ENCODE peak calls at places on chromosomes 2 and 18, in four cellular contexts. I is cardiac muscle cell, O is Peyer's patch, V is endodermal cell. T is an unnamed sample.
A peak's percentile ranks its signal among the peaks of the same experiment; 100 is the strongest.

GRCh38 chr2:25029183-25029554 is 12.7 kb upstream of the EFR3B start:
- DNase-seq in I (no peak), V (no peak), O (no peak), T (no peak)

GRCh38 chr18:3903341-3903740 is 453.4 kb downstream of the TGIF1 start:
- DNase-seq in I (no peak), V (no peak), O (no peak), T (no peak)

GRCh38 chr2:62787381-62787780 is 81.9 kb downstream of the EHBP1 start:
- DNase-seq in I (peak; percentile 49), V (no peak), O (no peak), T (peak; percentile 46)

GRCh38 chr2:121038431-121038830 is 246.6 kb downstream of the TFCP2L1 start:
- DNase-seq in O (no peak), I (no peak), V (peak; percentile 35), T (no peak)

GRCh38 chr2:141105763-141106162 is 1025.1 kb downstream of the LRP1B start:
- DNase-seq in V (no peak), O (no peak), I (no peak), T (no peak)

GRCh38 chr2:120466704-120467054 is 120.7 kb downstream of the INHBB start:
- DNase-seq in I (no peak), O (no peak), V (no peak), T (no peak)

GRCh38 chr2:241967745-241968144 is 98.2 kb downstream of the RTP5 start:
- DNase-seq in O (peak; percentile 68), I (no peak), V (no peak), T (no peak)

GRCh38 chr2:20185176-20186022 is 39.5 kb downstream of the SDC1 start:
- DNase-seq in I (no peak), V (peak; percentile 69), O (no peak), T (peak; percentile 54)

GRCh38 chr18:55859116-55859515 is 271.1 kb upstream of the TCF4 start:
- DNase-seq in V (no peak), I (no peak), O (no peak), T (no peak)

GRCh38 chr2:78541451-78542267 is 483.8 kb upstream of the REG3G start:
- DNase-seq in V (peak; percentile 91), I (no peak), O (no peak), T (peak; percentile 19)

GRCh38 chr18:650428-650858 is 7.0 kb upstream of the TYMS start:
- DNase-seq in O (no peak), V (no peak), I (no peak), T (no peak)

GRCh38 chr2:158998486-158999248 is 30.2 kb downstream of the TANC1 start:
- DNase-seq in O (no peak), V (no peak), I (no peak), T (no peak)

GRCh38 chr2:47072728-47073191 is 82.3 kb downstream of the STPG4 start:
- DNase-seq in V (no peak), O (peak; percentile 49), I (no peak), T (no peak)

GRCh38 chr18:55275042-55275897 is 312.7 kb downstream of the TCF4 start:
- DNase-seq in O (no peak), V (no peak), I (no peak), T (peak; percentile 13)

GRCh38 chr2:46025683-46026082 is 271.5 kb upstream of the EPAS1 start:
- DNase-seq in O (no peak), I (no peak), V (peak; percentile 17), T (no peak)

GRCh38 chr18:48576454-48576766 is 37.6 kb downstream of the CTIF start:
- DNase-seq in V (no peak), I (no peak), O (no peak), T (no peak)

GRCh38 chr2:202642567-202642966 is 7.8 kb downstream of the FAM117B start:
- DNase-seq in O (no peak), I (no peak), V (no peak), T (peak; percentile 53)

GRCh38 chr2:114082731-114083433 is 193.0 kb downstream of the ACTR3 start:
- DNase-seq in I (no peak), V (no peak), O (no peak), T (peak; percentile 28)

GRCh38 chr2:224357098-224357901 is 44.6 kb downstream of the FAM124B start:
- DNase-seq in I (peak; percentile 60), V (peak; percentile 82), O (peak; percentile 38), T (peak; percentile 71)

GRCh38 chr2:157246212-157247067 is 11.1 kb upstream of the GALNT5 start:
- DNase-seq in V (peak; percentile 73), O (no peak), I (no peak), T (peak; percentile 30)

GRCh38 chr18:46019956-46020355 is 52.1 kb downstream of the PSTPIP2 start:
- DNase-seq in I (no peak), V (no peak), O (no peak), T (no peak)

GRCh38 chr2:239321596-239322413 is 79.0 kb downstream of the HDAC4 start:
- DNase-seq in V (peak; percentile 40), I (no peak), O (peak; percentile 16), T (no peak)

GRCh38 chr2:29688429-29688828 is 233.0 kb downstream of the ALK start:
- DNase-seq in I (no peak), O (no peak), V (no peak), T (no peak)

GRCh38 chr18:8890957-8891464 is 185.7 kb downstream of the MTCL1 start:
- DNase-seq in V (peak; percentile 80), I (no peak), O (no peak), T (peak; percentile 90)

GRCh38 chr2:151808258-151809072 is 19.8 kb downstream of the ARL5A start:
- DNase-seq in V (no peak), I (no peak), O (no peak), T (peak; percentile 39)

GRCh38 chr2:174145827-174146226 is 102.5 kb downstream of the OLA1 start:
- DNase-seq in I (peak; percentile 19), O (no peak), V (peak; percentile 66), T (peak; percentile 10)

GRCh38 chr2:21118302-21118920 is 5.4 kb upstream of the TDRD15 start:
- DNase-seq in V (peak; percentile 77), I (peak; percentile 13), O (no peak), T (peak; percentile 69)

GRCh38 chr2:66581461-66582363 is 146.8 kb downstream of the MEIS1 start:
- DNase-seq in I (peak; percentile 61), V (peak; percentile 83), O (no peak), T (no peak)

GRCh38 chr2:217065695-217066405 is 206.0 kb upstream of the TNP1 start:
- DNase-seq in O (no peak), I (no peak), V (no peak), T (no peak)

GRCh38 chr2:114160263-114161001 is 270.5 kb downstream of the ACTR3 start:
- DNase-seq in V (no peak), I (no peak), O (no peak), T (peak; percentile 91)

GRCh38 chr2:66070717-66071602 is 364.0 kb upstream of the MEIS1 start:
- DNase-seq in V (no peak), I (no peak), O (no peak), T (no peak)

GRCh38 chr18:40109251-40110049 is 1845.6 kb upstream of the PIK3C3 start:
- DNase-seq in I (no peak), V (no peak), O (no peak), T (no peak)

GRCh38 chr2:133497261-133497893 is 70.9 kb downstream of the NCKAP5 start:
- DNase-seq in V (peak; percentile 69), O (no peak), I (peak; percentile 2), T (no peak)
- H3K27ac ChIP-seq in V (peak overlapping the region; percentile 19), O (no peak overlapping the region), I (no peak overlapping the region), T (no peak overlapping the region)

GRCh38 chr18:10234281-10234680 is 220.2 kb upstream of the APCDD1 start:
- DNase-seq in V (no peak), I (no peak), O (no peak), T (no peak)

GRCh38 chr18:10233082-10233875 is 221.2 kb upstream of the APCDD1 start:
- DNase-seq in O (no peak), V (no peak), I (no peak), T (no peak)

GRCh38 chr18:10232062-10232461 is 222.4 kb upstream of the APCDD1 start:
- DNase-seq in O (no peak), I (no peak), V (no peak), T (no peak)

GRCh38 chr18:10235553-10235952 is 218.9 kb upstream of the APCDD1 start:
- DNase-seq in I (no peak), O (no peak), V (no peak), T (no peak)

GRCh38 chr18:10234912-10235439 is 219.5 kb upstream of the APCDD1 start:
- DNase-seq in O (no peak), I (peak; percentile 35), V (no peak), T (no peak)
- H3K27ac ChIP-seq in O (peak overlapping the region; percentile 4), I (no peak overlapping the region), V (no peak overlapping the region), T (no peak overlapping the region)

GRCh38 chr2:100855084-100855483 is 35.1 kb downstream of the NPAS2 start:
- DNase-seq in I (no peak), O (no peak), V (no peak), T (no peak)

GRCh38 chr2:100859902-100860301 is 40.0 kb downstream of the NPAS2 start:
- DNase-seq in V (no peak), O (no peak), I (no peak), T (no peak)

GRCh38 chr2:100857341-100857740 is 37.4 kb downstream of the NPAS2 start:
- DNase-seq in V (no peak), O (no peak), I (no peak), T (no peak)

GRCh38 chr2:100856732-100857131 is 36.8 kb downstream of the NPAS2 start:
- DNase-seq in V (no peak), O (no peak), I (no peak), T (peak; percentile 88)

GRCh38 chr2:100857915-100858314 is 38.0 kb downstream of the NPAS2 start:
- DNase-seq in O (no peak), V (no peak), I (no peak), T (no peak)
- H3K27ac ChIP-seq in O (no peak overlapping the region), V (no peak overlapping the region), I (no peak overlapping the region), T (no peak overlapping the region)

GRCh38 chr18:59902993-59903610 is 3.3 kb downstream of the PMAIP1 start:
- DNase-seq in I (no peak), V (no peak), O (no peak), T (no peak)
- H3K27ac ChIP-seq in I (no peak overlapping the region), V (no peak overlapping the region), O (no peak overlapping the region), T (no peak overlapping the region)

GRCh38 chr18:11951390-11951851 is 29.9 kb upstream of the IMPA2 start:
- DNase-seq in I (peak; percentile 18), V (peak; percentile 79), O (no peak), T (no peak)

GRCh38 chr18:11957636-11958035 is 23.7 kb upstream of the IMPA2 start:
- DNase-seq in I (no peak), V (no peak), O (no peak), T (no peak)

GRCh38 chr18:11956371-11957308 is 24.7 kb upstream of the IMPA2 start:
- DNase-seq in I (no peak), V (peak; percentile 83), O (no peak), T (no peak)

GRCh38 chr18:11953113-11953512 is 28.2 kb upstream of the IMPA2 start:
- DNase-seq in I (no peak), O (no peak), V (no peak), T (no peak)

DNA sequence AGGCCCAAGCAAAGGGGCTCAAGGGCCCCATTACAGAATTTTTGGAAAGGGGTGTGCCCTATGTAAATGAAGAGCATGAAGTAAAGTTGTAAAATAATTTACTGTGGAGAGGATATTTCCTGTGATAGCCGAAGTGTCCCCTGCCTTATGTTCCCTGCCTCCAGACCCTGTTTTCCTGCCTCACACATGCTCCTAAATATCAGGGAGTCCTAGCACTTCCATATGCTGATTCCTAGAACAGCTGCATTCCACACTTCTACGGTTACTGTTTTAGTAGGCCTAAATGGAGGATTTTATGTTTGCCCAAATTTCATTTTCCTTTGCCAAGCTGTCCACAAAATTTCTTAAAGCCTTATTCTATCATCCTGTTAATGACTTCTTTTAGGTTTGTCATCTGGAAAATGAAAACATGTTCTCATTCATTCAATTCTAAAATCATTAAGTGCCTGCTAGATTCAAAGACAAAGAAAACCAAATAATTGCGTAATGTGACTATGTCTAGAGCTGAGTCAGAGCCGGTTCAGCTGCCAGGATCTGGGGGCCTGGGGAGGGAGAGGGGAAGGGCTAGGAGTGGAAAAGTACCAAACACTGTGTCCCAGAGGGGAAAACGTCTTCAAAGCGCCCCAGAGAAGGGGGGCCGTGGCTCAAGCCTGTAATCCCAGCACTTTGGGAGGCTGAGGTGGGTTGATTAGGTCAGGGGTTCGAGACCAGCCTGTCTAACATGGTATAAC is 25.8 kb upstream of the IMPA2 start:
- DNase-seq in V (peak; percentile 79), I (no peak), O (no peak), T (no peak)
- H3K27ac ChIP-seq in V (no peak overlapping the region), I (no peak overlapping the region), O (no peak overlapping the region), T (peak overlapping the region; percentile 68)